ENCODE peak calls at places on chromosomes 4 and X, in five cellular contexts. One of them, this sample, is unnamed.

GRCh38 chrX:150683536-150684146 is 9.6 kb upstream of the MTMR1 start:
- DNase-seq in NCI-H524: peak; percentile 17
- DNase-seq in neuronal stem cell: no peak
- DNase-seq in bronchial epithelial cell: no peak
- DNase-seq in PC-3: peak; percentile 74
- DNase-seq in this sample: peak; percentile 20

GRCh38 chr4:140367738-140368137 is 5.7 kb upstream of the SCOC start:
- DNase-seq in neuronal stem cell: no peak
- DNase-seq in bronchial epithelial cell: peak; percentile 58
- DNase-seq in PC-3: peak; percentile 78
- DNase-seq in NCI-H524: no peak
- DNase-seq in this sample: peak; percentile 68

GRCh38 chr4:211033-211511 is 86.8 kb downstream of the ZNF718 start:
- DNase-seq in bronchial epithelial cell: no peak
- DNase-seq in PC-3: no peak
- DNase-seq in NCI-H524: no peak
- DNase-seq in neuronal stem cell: no peak
- DNase-seq in this sample: no peak

GRCh38 chrX:140343226-140343873 is 161.5 kb downstream of the SOX3 start:
- DNase-seq in NCI-H524: no peak
- DNase-seq in PC-3: peak; percentile 37
- DNase-seq in bronchial epithelial cell: peak; percentile 81
- DNase-seq in neuronal stem cell: no peak
- DNase-seq in this sample: peak; percentile 38

GRCh38 chrX:74293343-74293946 is 10.5 kb upstream of the ZCCHC13 start:
- DNase-seq in bronchial epithelial cell: peak; percentile 56
- DNase-seq in PC-3: peak; percentile 74
- DNase-seq in neuronal stem cell: peak; percentile 46
- DNase-seq in NCI-H524: peak; percentile 57
- DNase-seq in this sample: peak; percentile 63

GRCh38 chr4:107600456-107600855 is 119.6 kb downstream of the PAPSS1 start:
- DNase-seq in neuronal stem cell: no peak
- DNase-seq in PC-3: no peak
- DNase-seq in bronchial epithelial cell: no peak
- DNase-seq in NCI-H524: no peak
- DNase-seq in this sample: peak; percentile 72

GRCh38 chrX:20968996-20969395 is 405.2 kb upstream of the CNKSR2 start:
- DNase-seq in NCI-H524: no peak
- DNase-seq in bronchial epithelial cell: peak; percentile 35
- DNase-seq in neuronal stem cell: no peak
- DNase-seq in PC-3: peak; percentile 73
- DNase-seq in this sample: peak; percentile 33

GRCh38 chr4:166459616-166460015 is 586.6 kb downstream of the TLL1 start:
- DNase-seq in bronchial epithelial cell: no peak
- DNase-seq in neuronal stem cell: no peak
- DNase-seq in NCI-H524: no peak
- DNase-seq in PC-3: peak; percentile 30
- DNase-seq in this sample: no peak

GRCh38 chrX:12895856-12896255 is 10.6 kb upstream of the TLR8 start:
- DNase-seq in NCI-H524: no peak
- DNase-seq in PC-3: no peak
- DNase-seq in bronchial epithelial cell: no peak
- DNase-seq in neuronal stem cell: no peak
- DNase-seq in this sample: no peak

GRCh38 chr4:107857741-107858140 is 33.0 kb downstream of the SGMS2 start:
- DNase-seq in bronchial epithelial cell: no peak
- DNase-seq in PC-3: no peak
- DNase-seq in neuronal stem cell: no peak
- DNase-seq in NCI-H524: no peak
- DNase-seq in this sample: no peak

GRCh38 chrX:70504772-70505450 is 60.3 kb downstream of the DLG3 start:
- DNase-seq in NCI-H524: no peak
- DNase-seq in bronchial epithelial cell: peak; percentile 58
- DNase-seq in PC-3: no peak
- DNase-seq in neuronal stem cell: no peak
- DNase-seq in this sample: no peak

This sample was measured in renal cortical epithelial cell.